ENCODE peak calls at places on chromosomes 7 and 10, in six cellular contexts. M, B, X, I, N and W are unnamed samples.

GRCh38 chr7:42272793-42273665 is 36.0 kb upstream of the GLI3 start:
- DNase-seq in N (peak), B (no peak), I (peak), X (no peak), M (peak), W (peak)

GRCh38 chr10:62924344-62924748 is 108.2 kb upstream of the EGR2 start:
- DNase-seq in B (no peak), N (peak), X (peak), M (peak), I (no peak), W (no peak)

GRCh38 chr7:44281811-44282600 is 43.4 kb downstream of the CAMK2B start:
- DNase-seq in X (no peak), N (no peak), B (no peak), M (peak), I (no peak), W (no peak)

GRCh38 chr7:131068604-131069021 is 259.1 kb upstream of the MKLN1 start:
- DNase-seq in N (no peak), B (no peak), M (no peak), X (no peak), I (peak), W (peak)

GRCh38 chr7:156464339-156464738 is 176.2 kb upstream of the RNF32 start:
- DNase-seq in N (no peak), M (no peak), I (no peak), X (no peak), B (no peak), W (no peak)

GRCh38 chr7:152577339-152577738 is 98.6 kb downstream of the XRCC2 start:
- DNase-seq in B (no peak), I (no peak), N (no peak), M (no peak), X (no peak), W (no peak)

GRCh38 chr10:2839081-2839725 is 228.1 kb upstream of the PFKP start:
- DNase-seq in X (peak), N (peak), I (peak), B (peak), M (peak), W (peak)

GRCh38 chr7:37089972-37090371 is 358.7 kb downstream of the ELMO1 start:
- DNase-seq in X (no peak), M (no peak), B (no peak), I (no peak), N (peak), W (peak)

GRCh38 chr7:5625938-5626337 is 155.5 kb downstream of the RNF216 start:
- DNase-seq in M (no peak), I (peak), X (no peak), N (no peak), B (no peak), W (peak)

DNA sequence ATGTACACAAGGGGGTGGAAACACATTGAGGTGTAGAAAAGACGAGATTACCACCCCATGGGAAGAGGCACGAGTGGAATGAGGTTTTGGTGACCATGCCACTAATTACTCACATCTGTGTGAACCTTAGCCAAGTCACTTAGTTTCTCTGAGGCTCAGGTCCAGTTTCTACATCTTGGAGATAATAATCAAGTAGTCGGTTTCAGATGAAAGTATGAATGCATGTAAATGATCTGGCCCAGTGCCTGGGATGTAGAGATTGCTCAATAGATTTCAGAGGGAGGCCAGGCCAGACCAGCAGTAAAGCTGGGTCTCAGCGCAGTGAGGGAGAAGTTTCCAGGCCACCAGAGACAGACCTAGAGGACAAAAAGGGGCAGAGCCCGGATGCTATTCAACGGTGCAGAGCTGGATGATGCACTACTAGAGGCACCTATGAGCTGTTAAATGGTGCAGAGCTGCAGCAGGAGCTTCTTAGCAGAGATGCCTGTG is 725.1 kb downstream of the GRID1 start:
- DNase-seq in M (no peak), N (peak), X (no peak), I (no peak), B (no peak), W (peak)
- H3K14ac ChIP-seq in M (no peak), N (peak), X (no peak), I (no peak), B (no peak), W (no peak)

DNA sequence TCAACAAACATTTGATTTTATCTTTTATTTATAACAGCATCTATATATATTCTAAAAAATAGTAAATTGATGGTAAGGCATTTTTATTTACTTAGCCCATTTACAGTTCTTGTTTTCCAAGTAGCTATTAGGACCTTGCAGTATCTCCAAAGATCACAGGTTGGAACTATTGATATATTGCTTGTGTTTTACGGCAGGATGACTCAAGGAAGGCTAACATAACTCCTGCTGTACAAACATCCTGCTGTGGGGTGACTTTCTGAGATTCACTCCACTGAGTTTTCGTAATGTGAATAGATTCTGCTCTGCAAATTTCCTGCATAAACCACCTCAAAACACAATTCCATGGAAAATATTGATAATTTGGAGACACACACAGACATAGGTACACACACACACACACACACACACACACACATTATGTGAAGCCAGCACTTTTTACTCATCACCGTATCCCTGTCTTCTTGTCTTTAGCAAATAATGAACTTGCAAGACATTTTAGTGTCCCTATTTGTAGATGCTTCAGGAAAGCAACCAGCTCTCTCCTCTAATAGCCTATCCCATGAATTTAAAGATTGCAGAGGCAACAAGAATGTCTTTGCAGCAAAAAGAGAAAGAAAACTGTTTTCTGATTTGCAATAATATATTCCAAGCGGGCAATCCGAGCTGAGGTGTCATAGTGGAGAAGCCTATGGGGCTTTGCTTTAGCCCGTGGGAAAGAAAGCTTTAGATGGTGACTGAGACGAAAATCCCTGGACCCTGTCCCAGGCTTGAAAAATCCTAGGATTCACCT is 722 bp downstream of the AGR2 start:
- DNase-seq in M (no peak), B (no peak), I (peak), X (no peak), N (no peak), W (peak)
- H3K27ac ChIP-seq in M (no peak), B (no peak), I (no peak), X (no peak), N (no peak), W (peak)

GRCh38 chr10:88165849-88166271 is 302.4 kb downstream of the PTEN start:
- DNase-seq in B (no peak), M (no peak), I (peak), X (no peak), N (no peak), W (peak)
- H3K14ac ChIP-seq in B (no peak), M (no peak), I (no peak), X (no peak), N (no peak), W (no peak)

DNA sequence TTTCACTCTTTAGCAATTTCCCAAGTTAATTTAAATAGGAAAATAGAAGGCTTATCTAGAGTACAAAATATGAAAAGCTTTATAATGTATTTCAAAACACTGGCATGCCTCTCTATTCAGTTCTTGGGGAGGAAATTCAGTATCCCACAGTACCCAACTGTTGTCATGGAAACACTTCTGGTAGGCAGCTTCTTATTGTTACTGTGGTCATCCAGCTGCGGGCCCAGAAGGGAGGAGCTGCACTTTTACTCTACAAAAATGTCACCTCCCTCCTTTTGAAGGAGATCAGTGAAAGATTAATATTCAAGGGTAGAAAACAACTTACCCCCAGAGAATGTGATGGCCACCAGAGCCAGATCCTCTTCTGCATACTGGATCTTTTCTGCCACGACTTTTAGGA is 202.8 kb downstream of the RAPGEF5 start:
- DNase-seq in M (no peak), B (peak), I (no peak), N (peak), X (no peak), W (no peak)
- H3K27ac ChIP-seq in M (no peak), B (no peak), I (no peak), N (no peak), X (no peak), W (no peak)

GRCh38 chr7:116364469-116364868 is 135.1 kb upstream of the CAV2 start:
- DNase-seq in N (no peak), M (no peak), X (no peak), I (no peak), B (no peak), W (no peak)
- H3K14ac ChIP-seq in N (no peak), M (no peak), X (no peak), I (no peak), B (no peak), W (no peak)